ENCODE peak calls at places on chromosomes 4 and X, in six cellular contexts. K is heart right ventricle, R is left lung, A is GM23338, W is SK-N-SH, Q is ovary. N is an unnamed sample.

GRCh38 chr4:66585767-66586166 is 915.5 kb upstream of the EPHA5 start:
- DNase-seq in K (no peak), R (no peak), A (no peak), W (no peak), Q (no peak), N (no peak)

GRCh38 chr4:83217721-83218522 is 66.7 kb downstream of the COQ2 start:
- DNase-seq in K (no peak), R (no peak), A (no peak), W (no peak), Q (no peak), N (no peak)

GRCh38 chr4:62871057-62871456 is 1538.2 kb downstream of the TECRL start:
- DNase-seq in K (no peak), R (no peak), A (no peak), W (no peak), Q (no peak), N (no peak)

GRCh38 chrX:107724653-107725052 is 50.9 kb downstream of the TSC22D3 start:
- DNase-seq in K (no peak), R (no peak), A (no peak), W (no peak), Q (no peak), N (no peak)

GRCh38 chrX:116873678-116874077 is 410.9 kb upstream of the CT83 start:
- DNase-seq in K (no peak), R (no peak), A (no peak), W (no peak), Q (no peak), N (no peak)

GRCh38 chr4:103365285-103365684 is 167.1 kb upstream of the CENPE start:
- DNase-seq in K (no peak), R (no peak), A (no peak), W (no peak), Q (no peak), N (no peak)

GRCh38 chr4:79788884-79789283 is 284.1 kb downstream of the ANTXR2 start:
- DNase-seq in K (no peak), R (no peak), A (peak; percentile 8), W (no peak), Q (no peak), N (no peak)

GRCh38 chrX:48945517-48946348 is 11.7 kb downstream of the OTUD5 start:
- DNase-seq in K (peak; percentile 29), R (peak; percentile 80), A (peak; percentile 82), W (peak; percentile 75), Q (peak; percentile 62), N (peak; percentile 22)

GRCh38 chr4:74098628-74098995 is 383 bp downstream of the CXCL2 start:
- DNase-seq in K (peak; percentile 5), R (peak; percentile 76), A (peak; percentile 28), W (no peak), Q (no peak), N (peak; percentile 18)

GRCh38 chrX:136046295-136046894 is 61.2 kb downstream of the SLC9A6 start:
- DNase-seq in K (no peak), R (no peak), A (no peak), W (no peak), Q (no peak), N (no peak)
- H3K27ac ChIP-seq in K (no peak overlapping the region), R (no peak overlapping the region), A (no peak overlapping the region), W (no peak overlapping the region), Q (no peak overlapping the region), N (no peak overlapping the region)

GRCh38 chrX:34879361-34879760 is 63.2 kb upstream of the FAM47B start:
- DNase-seq in K (no peak), R (no peak), A (no peak), W (no peak), Q (no peak), N (no peak)

GRCh38 chrX:34879876-34880275 is 62.7 kb upstream of the FAM47B start:
- DNase-seq in K (no peak), R (no peak), A (no peak), W (no peak), Q (no peak), N (no peak)

GRCh38 chrX:34874763-34875162 is 67.8 kb upstream of the FAM47B start:
- DNase-seq in K (no peak), R (no peak), A (no peak), W (no peak), Q (no peak), N (no peak)

GRCh38 chrX:34875204-34875603 is 67.4 kb upstream of the FAM47B start:
- DNase-seq in K (no peak), R (no peak), A (no peak), W (no peak), Q (no peak), N (no peak)

GRCh38 chrX:34877451-34877850 is 65.1 kb upstream of the FAM47B start:
- DNase-seq in K (no peak), R (no peak), A (no peak), W (no peak), Q (no peak), N (no peak)
- H3K4me3 ChIP-seq in K (no peak overlapping the region), R (no peak overlapping the region), A (no peak overlapping the region), W (no peak overlapping the region), Q (no peak overlapping the region), N (no peak overlapping the region)

DNA sequence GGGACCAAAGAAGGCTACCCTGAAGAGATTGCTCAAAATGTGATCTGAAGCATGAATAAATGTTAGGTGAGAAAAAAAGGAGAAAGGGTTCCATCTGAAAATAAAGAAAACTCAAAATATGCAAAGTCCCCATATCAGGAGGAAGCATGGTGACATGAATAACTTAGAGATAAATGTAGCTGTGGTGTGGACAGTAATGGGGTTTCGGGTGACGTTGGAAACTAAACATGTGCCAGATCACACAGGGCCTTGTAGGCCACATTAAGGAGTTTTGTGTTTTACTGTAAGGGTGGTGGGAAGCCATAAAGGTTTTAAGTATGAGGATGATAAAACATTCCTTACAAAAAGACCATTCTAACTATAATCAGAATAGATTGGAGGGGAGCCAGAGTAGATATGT is 40.3 kb upstream of the ACSL4 start:
- DNase-seq in K (no peak), R (no peak), A (no peak), W (no peak), Q (no peak), N (no peak)
- H3K27ac ChIP-seq in K (no peak overlapping the region), R (no peak overlapping the region), A (no peak overlapping the region), W (no peak overlapping the region), Q (no peak overlapping the region), N (no peak overlapping the region)

GRCh38 chr4:156974264-156974663 is 2.7 kb upstream of the PDGFC start:
- DNase-seq in K (no peak), R (no peak), A (no peak), W (no peak), Q (no peak), N (no peak)

GRCh38 chr4:156972370-156972980 is 876 bp upstream of the PDGFC start:
- DNase-seq in K (no peak), R (no peak), A (peak; percentile 6), W (no peak), Q (no peak), N (no peak)

GRCh38 chr4:156971168-156971601 is 414 bp downstream of the PDGFC start:
- DNase-seq in K (no peak), R (no peak), A (peak; percentile 47), W (peak; percentile 64), Q (peak; percentile 66), N (peak; percentile 24)

GRCh38 chr4:156970501-156971167 is 965 bp downstream of the PDGFC start:
- DNase-seq in K (peak; percentile 48), R (peak; percentile 88), A (peak; percentile 72), W (peak; percentile 68), Q (peak; percentile 70), N (peak; percentile 55)

DNA sequence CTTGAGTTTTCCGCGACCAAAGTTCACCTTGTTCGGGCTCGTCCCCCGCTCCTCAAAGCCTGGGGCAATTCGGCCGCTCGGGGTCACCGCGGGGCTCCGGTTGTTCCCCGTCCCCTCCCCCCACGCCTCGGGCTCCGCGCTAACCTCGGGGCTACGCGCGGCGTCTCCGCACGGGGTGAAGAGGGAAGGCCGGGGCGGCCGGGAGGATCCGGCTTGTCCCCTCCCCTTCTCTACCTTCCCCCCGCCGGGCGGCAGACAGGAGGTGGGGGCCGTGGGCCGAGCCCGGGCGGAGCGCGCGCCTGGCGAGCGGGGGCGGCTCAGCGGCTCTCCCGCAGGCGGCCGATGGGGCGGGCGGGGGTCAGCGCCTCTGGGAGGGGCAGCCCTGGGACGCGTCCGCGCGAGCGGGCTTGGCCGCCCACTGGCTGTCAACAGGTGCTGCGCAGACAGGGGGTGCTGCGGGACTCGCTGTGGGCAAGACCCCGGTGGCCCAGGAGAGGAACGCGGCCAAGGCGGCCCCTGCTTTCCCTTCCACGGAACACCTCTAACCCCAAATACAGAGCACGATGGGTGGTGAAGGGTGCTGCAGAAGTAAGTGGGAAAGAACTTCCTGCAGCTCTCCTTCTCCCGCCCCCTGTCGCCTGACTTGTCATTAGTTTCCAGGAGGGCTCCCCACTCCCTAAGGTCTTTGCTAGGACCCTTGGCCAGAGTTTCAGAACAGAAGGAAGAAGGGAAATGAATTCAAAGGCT is at the start of gene PDGFC:
- DNase-seq in K (peak; percentile 68), R (peak; percentile 95), A (peak; percentile 85), W (peak; percentile 80), Q (peak; percentile 88), N (peak; percentile 79)
- H3K4me3 ChIP-seq in K (peak within 1 kb of the TSS; percentile 73), R (peak within 1 kb of the TSS; percentile 47), A (peak within 1 kb of the TSS; percentile 82), W (peak within 1 kb of the TSS; percentile 97), Q (peak within 1 kb of the TSS; percentile 86), N (peak within 1 kb of the TSS; percentile 80)

DNA sequence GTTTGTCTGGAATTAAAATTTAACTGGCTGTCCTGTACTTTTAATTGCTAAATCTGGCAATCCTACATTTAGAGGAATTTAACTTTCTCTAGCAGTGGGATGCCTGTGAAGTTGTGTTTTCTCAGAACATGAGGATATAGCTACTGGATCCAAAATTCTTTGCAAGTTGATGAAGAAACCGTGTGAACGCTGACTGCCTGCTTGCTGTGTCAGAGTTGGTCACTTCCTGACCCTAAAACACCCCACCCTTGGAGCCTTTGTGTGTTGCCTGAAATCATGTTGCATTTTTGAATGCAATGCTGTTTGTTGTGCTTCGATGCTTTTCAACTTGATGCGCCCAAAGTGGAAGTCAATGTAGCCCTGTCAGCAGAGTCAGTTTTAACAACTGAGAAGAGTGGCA is 211.2 kb downstream of the ANK2 start:
- DNase-seq in K (no peak), R (no peak), A (no peak), W (no peak), Q (no peak), N (no peak)
- H3K27ac ChIP-seq in K (no peak overlapping the region), R (no peak overlapping the region), A (no peak overlapping the region), W (no peak overlapping the region), Q (no peak overlapping the region), N (no peak overlapping the region)

DNA sequence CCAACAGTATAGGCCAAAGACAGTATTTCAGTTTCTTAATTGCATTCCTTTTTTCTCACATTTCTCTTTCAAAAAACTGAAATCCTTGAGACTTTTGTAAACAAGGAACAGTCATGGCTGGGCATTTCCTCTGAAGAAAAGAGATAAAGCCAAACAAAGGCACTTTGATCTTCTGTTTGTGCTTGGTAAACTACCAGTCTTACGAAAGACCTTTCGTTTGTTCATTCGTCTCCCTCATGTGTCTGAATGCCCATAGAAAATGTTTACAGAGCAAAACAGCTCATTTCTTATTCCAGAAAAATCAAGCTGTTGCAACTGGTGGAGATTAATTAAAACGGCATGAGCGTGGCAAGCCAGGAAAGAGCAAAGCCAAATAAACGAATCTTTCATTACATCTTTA is 178.0 kb downstream of the GASK1B start:
- DNase-seq in K (no peak), R (no peak), A (no peak), W (no peak), Q (no peak), N (no peak)
- H3K4me3 ChIP-seq in K (no peak overlapping the region), R (no peak overlapping the region), A (no peak overlapping the region), W (no peak overlapping the region), Q (no peak overlapping the region), N (no peak overlapping the region)